ENCODE peak calls at places on chromosomes 6 and 20, in eight cellular contexts. J is esophagus squamous epithelium; R is KBM-7; T is HFF-Myc; O is stimulated activated CD8-positive, alpha-beta memory T cell treated with anti-CD3 and anti-CD28 coated beads, Interleukin-15, amount 100 ng/mL, for 24 hours; U is HTR-8/SVneo; H is GM13976; I is naive B cell. Z is an unnamed sample.
A peak's percentile ranks its signal among the peaks of the same experiment; 100 is the strongest.

GRCh38 chr6:158660331-158660730 is 10.5 kb downstream of the SYTL3 start:
- DNase-seq in J (no peak), R (peak; percentile 40), T (no peak), O (no peak), U (no peak), H (peak; percentile 64), I (peak; percentile 45), Z (peak; percentile 38)

GRCh38 chr6:79713701-79714322 is 82.7 kb downstream of the SH3BGRL2 start:
- DNase-seq in J (no peak), R (peak; percentile 37), T (peak; percentile 6), O (no peak), U (peak; percentile 22), H (peak; percentile 16), I (no peak), Z (no peak)

GRCh38 chr20:36519012-36519719 is 22.2 kb upstream of the MYL9 start:
- DNase-seq in J (no peak), R (no peak), T (no peak), O (no peak), U (no peak), H (no peak), I (no peak), Z (no peak)

GRCh38 chr6:14382381-14383236 is 265.0 kb downstream of the CD83 start:
- DNase-seq in J (no peak), R (peak; percentile 41), T (no peak), O (no peak), U (no peak), H (no peak), I (no peak), Z (no peak)

GRCh38 chr20:44761423-44761822 is 15.8 kb downstream of the KCNK15 start:
- DNase-seq in J (no peak), R (no peak), T (no peak), O (no peak), U (no peak), H (no peak), I (no peak), Z (no peak)

GRCh38 chr20:37516697-37517370 is 4.2 kb upstream of the NNAT start:
- DNase-seq in J (no peak), R (no peak), T (peak; percentile 53), O (no peak), U (no peak), H (no peak), I (no peak), Z (peak; percentile 16)

GRCh38 chr6:69866351-69867074 is at the start of gene COL19A1:
- DNase-seq in J (peak; percentile 3), R (no peak), T (no peak), O (no peak), U (no peak), H (peak; percentile 43), I (peak; percentile 64), Z (no peak)

GRCh38 chr6:145015739-145016558 is 719.4 kb downstream of the EPM2A start:
- DNase-seq in J (no peak), R (peak; percentile 5), T (peak; percentile 88), O (no peak), U (peak; percentile 51), H (peak; percentile 33), I (no peak), Z (no peak)

GRCh38 chr6:140174509-140174908 is 800.1 kb upstream of the CITED2 start:
- DNase-seq in J (no peak), R (no peak), T (peak; percentile 90), O (no peak), U (peak; percentile 65), H (no peak), I (no peak), Z (no peak)

GRCh38 chr6:122202576-122203137 is 196.8 kb upstream of the HSF2 start:
- DNase-seq in J (no peak), R (no peak), T (no peak), O (no peak), U (peak; percentile 5), H (no peak), I (no peak), Z (no peak)

GRCh38 chr20:32749914-32750637 is 6.8 kb upstream of the COMMD7 start:
- DNase-seq in J (no peak), R (no peak), T (no peak), O (no peak), U (no peak), H (no peak), I (no peak), Z (no peak)

GRCh38 chr6:170360476-170360875 is 53.9 kb downstream of the FAM120B start:
- DNase-seq in J (no peak), R (no peak), T (no peak), O (no peak), U (no peak), H (no peak), I (no peak), Z (no peak)

GRCh38 chr6:3797231-3798200 is 46.0 kb upstream of the PXDC1 start:
- DNase-seq in J (no peak), R (no peak), T (no peak), O (no peak), U (peak; percentile 81), H (no peak), I (no peak), Z (no peak)

GRCh38 chr6:10406556-10406955 is 8.3 kb downstream of the TFAP2A start:
- DNase-seq in J (no peak), R (no peak), T (no peak), O (no peak), U (no peak), H (no peak), I (no peak), Z (no peak)

GRCh38 chr6:12269100-12269499 is 21.1 kb upstream of the EDN1 start:
- DNase-seq in J (no peak), R (peak; percentile 26), T (no peak), O (no peak), U (no peak), H (no peak), I (no peak), Z (no peak)

GRCh38 chr20:45359406-45360148 is 3.4 kb upstream of the SYS1 start:
- DNase-seq in J (no peak), R (no peak), T (no peak), O (no peak), U (no peak), H (no peak), I (no peak), Z (no peak)

GRCh38 chr6:139713911-139714527 is 339.6 kb upstream of the CITED2 start:
- DNase-seq in J (no peak), R (no peak), T (no peak), O (no peak), U (no peak), H (no peak), I (no peak), Z (no peak)

GRCh38 chr20:52084727-52085126 is 106.9 kb downstream of the ZFP64 start:
- DNase-seq in J (no peak), R (no peak), T (no peak), O (no peak), U (no peak), H (no peak), I (no peak), Z (no peak)

GRCh38 chr6:158799051-158799792 is 19.9 kb downstream of the EZR start:
- DNase-seq in J (no peak), R (no peak), T (no peak), O (no peak), U (peak; percentile 43), H (no peak), I (no peak), Z (no peak)

GRCh38 chr6:19472168-19472567 is 365.0 kb upstream of the ID4 start:
- DNase-seq in J (no peak), R (no peak), T (peak; percentile 4), O (no peak), U (peak; percentile 46), H (no peak), I (no peak), Z (no peak)

GRCh38 chr20:43915209-43916072 is 789 bp downstream of the TOX2 start:
- DNase-seq in J (no peak), R (no peak), T (no peak), O (peak; percentile 12), U (no peak), H (peak; percentile 67), I (no peak), Z (peak; percentile 66)

GRCh38 chr6:190596-191395 is 101.5 kb upstream of the DUSP22 start:
- DNase-seq in J (no peak), R (peak; percentile 49), T (no peak), O (no peak), U (no peak), H (no peak), I (no peak), Z (no peak)

GRCh38 chr20:21767739-21768223 is 62.3 kb downstream of the PAX1 start:
- DNase-seq in J (no peak), R (peak; percentile 23), T (no peak), O (no peak), U (no peak), H (no peak), I (no peak), Z (no peak)

GRCh38 chr6:28880894-28881780 is 42.6 kb downstream of the TRIM27 start:
- DNase-seq in J (no peak), R (peak; percentile 84), T (peak; percentile 48), O (peak; percentile 51), U (no peak), H (peak; percentile 53), I (peak; percentile 41), Z (peak; percentile 86)

GRCh38 chr6:111898452-111898851 is 25.2 kb upstream of the FYN start:
- DNase-seq in J (no peak), R (no peak), T (no peak), O (no peak), U (no peak), H (no peak), I (no peak), Z (no peak)

GRCh38 chr6:26576929-26577719 is 19.6 kb upstream of the ABT1 start:
- DNase-seq in J (no peak), R (peak; percentile 43), T (peak; percentile 88), O (no peak), U (no peak), H (no peak), I (peak; percentile 53), Z (no peak)

GRCh38 chr6:119075200-119075981 is 3.1 kb downstream of the FAM184A start:
- DNase-seq in J (no peak), R (no peak), T (no peak), O (no peak), U (no peak), H (no peak), I (no peak), Z (no peak)

GRCh38 chr6:168925671-168926070 is 328.0 kb downstream of the THBS2 start:
- DNase-seq in J (no peak), R (no peak), T (no peak), O (no peak), U (no peak), H (no peak), I (no peak), Z (no peak)

GRCh38 chr20:58890454-58891075 is 38.0 kb downstream of the GNAS start:
- DNase-seq in J (no peak), R (peak; percentile 77), T (peak; percentile 37), O (peak; percentile 46), U (peak; percentile 92), H (peak; percentile 63), I (peak; percentile 78), Z (no peak)

GRCh38 chr6:96465321-96465903 is 56.2 kb upstream of the UFL1 start:
- DNase-seq in J (no peak), R (no peak), T (no peak), O (no peak), U (no peak), H (no peak), I (no peak), Z (no peak)

GRCh38 chr20:39670987-39671386 is 708.8 kb downstream of the DHX35 start:
- DNase-seq in J (no peak), R (no peak), T (no peak), O (no peak), U (no peak), H (no peak), I (no peak), Z (no peak)

GRCh38 chr6:62803094-62803493 is 408.2 kb upstream of the FKBP1C start:
- DNase-seq in J (no peak), R (no peak), T (no peak), O (no peak), U (no peak), H (no peak), I (no peak), Z (no peak)

GRCh38 chr6:62714112-62714511 is 428.1 kb upstream of the KHDRBS2 start:
- DNase-seq in J (no peak), R (no peak), T (no peak), O (no peak), U (no peak), H (no peak), I (no peak), Z (no peak)